ENCODE peak calls at places on chromosomes 12 and 14, in ten cellular contexts. K is A549, O is suprapubic skin, X is lower leg skin, N is heart left ventricle, R is uterus, Z is HepG2, B is K562, H is HCT116, A is Peyer's patch. J is an unnamed sample.

GRCh38 chr12:92089559-92089958 is 56.1 kb downstream of the BTG1 start:
- DNase-seq in K (no peak), O (no peak), X (no peak), N (no peak), R (no peak), Z (no peak), B (no peak), H (no peak), A (no peak), J (no peak)

GRCh38 chr12:47990351-47991105 is 13.7 kb downstream of the COL2A1 start:
- DNase-seq in K (no peak), O (peak), X (peak), N (no peak), R (no peak), Z (no peak), B (no peak), H (no peak), A (no peak), J (no peak)

GRCh38 chr12:4908694-4909396 is 860 bp upstream of the KCNA1 start:
- DNase-seq in K (no peak), O (no peak), X (no peak), N (no peak), R (no peak), Z (no peak), B (no peak), H (no peak), A (no peak), J (no peak)

GRCh38 chr14:59254911-59255545 is 66.6 kb downstream of the DAAM1 start:
- DNase-seq in K (no peak), O (peak), X (peak), N (peak), R (peak), Z (no peak), B (no peak), H (no peak), A (no peak), J (no peak)

GRCh38 chr14:68621400-68622365 is 171.2 kb downstream of the ZFP36L1 start:
- DNase-seq in K (no peak), O (peak), X (peak), N (peak), R (no peak), Z (no peak), B (no peak), H (no peak), A (no peak), J (no peak)

GRCh38 chr12:52356031-52356761 is 11.1 kb downstream of the KRT85 start:
- DNase-seq in K (no peak), O (no peak), X (peak), N (no peak), R (no peak), Z (no peak), B (no peak), H (no peak), A (no peak), J (no peak)

GRCh38 chr14:104680806-104681688 is 8.4 kb upstream of the INF2 start:
- DNase-seq in K (peak), O (peak), X (peak), N (peak), R (peak), Z (peak), B (no peak), H (no peak), A (peak), J (peak)

GRCh38 chr12:5887758-5888157 is 57.3 kb downstream of the ANO2 start:
- DNase-seq in K (no peak), O (no peak), X (no peak), N (no peak), R (no peak), Z (no peak), B (no peak), H (no peak), A (no peak), J (no peak)

GRCh38 chr14:32934891-32935633 is 3.6 kb upstream of the NPAS3 start:
- DNase-seq in K (no peak), O (no peak), X (peak), N (no peak), R (peak), Z (no peak), B (no peak), H (no peak), A (no peak), J (no peak)

GRCh38 chr12:2958432-2959193 is 584 bp upstream of the TEAD4 start:
- DNase-seq in K (peak), O (peak), X (no peak), N (peak), R (peak), Z (peak), B (peak), H (peak), A (peak), J (no peak)
- TF ChIP-seq POLR2A in K (peak), O (no peak), X (no peak), N (peak), R (no peak), Z (no peak), B (peak), H (no peak), A (no peak), J (no peak)

GRCh38 chr12:106973545-106973944 is 13.4 kb downstream of the MTERF2 start:
- DNase-seq in K (no peak), O (no peak), X (no peak), N (no peak), R (no peak), Z (no peak), B (no peak), H (no peak), A (no peak), J (no peak)

GRCh38 chr12:106976013-106976658 is 10.8 kb downstream of the MTERF2 start:
- DNase-seq in K (no peak), O (no peak), X (no peak), N (no peak), R (no peak), Z (peak), B (no peak), H (no peak), A (no peak), J (no peak)

GRCh38 chr12:106976668-106977067 is 10.3 kb downstream of the MTERF2 start:
- DNase-seq in K (no peak), O (no peak), X (no peak), N (no peak), R (no peak), Z (no peak), B (no peak), H (no peak), A (no peak), J (no peak)

GRCh38 chr12:106975098-106975497 is 11.8 kb downstream of the MTERF2 start:
- DNase-seq in K (no peak), O (no peak), X (no peak), N (no peak), R (no peak), Z (no peak), B (no peak), H (no peak), A (no peak), J (no peak)

DNA sequence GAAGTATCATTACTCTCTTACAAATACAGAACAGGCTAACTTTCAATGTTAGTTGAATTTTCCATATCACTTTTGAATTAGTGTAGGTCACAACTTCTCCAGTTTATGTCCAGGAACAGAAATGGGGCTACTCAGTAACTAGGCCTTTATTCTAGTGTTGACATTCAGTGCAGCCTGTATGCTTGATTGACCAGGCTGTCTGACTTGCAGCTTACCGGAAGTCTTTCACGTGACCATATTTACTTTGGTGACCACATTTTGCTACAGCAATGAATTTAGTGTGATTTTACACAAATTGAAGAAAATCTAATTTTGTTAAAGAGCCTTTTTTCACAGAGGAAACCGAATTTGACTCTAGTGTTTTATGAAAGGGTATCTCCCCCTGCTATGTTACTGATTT is 12.4 kb downstream of the MTERF2 start:
- DNase-seq in K (no peak), O (no peak), X (no peak), N (no peak), R (no peak), Z (peak), B (no peak), H (no peak), A (no peak), J (no peak)
- TF ChIP-seq POLR2A in K (no peak), O (no peak), X (no peak), N (no peak), R (no peak), Z (peak), B (no peak), H (no peak), A (no peak), J (no peak)

GRCh38 chr12:107093547-107094448 is at the start of gene CRY1:
- DNase-seq in K (peak), O (peak), X (peak), N (peak), R (peak), Z (peak), B (peak), H (peak), A (peak), J (peak)
- TF ChIP-seq POLR2A in K (peak), O (no peak), X (no peak), N (no peak), R (peak), Z (peak), B (peak), H (peak), A (no peak), J (peak)

GRCh38 chr12:131810672-131811071 is 17.5 kb upstream of the MMP17 start:
- DNase-seq in K (no peak), O (no peak), X (no peak), N (no peak), R (no peak), Z (no peak), B (no peak), H (no peak), A (no peak), J (no peak)
- TF ChIP-seq POLR2A in K (no peak), O (no peak), X (no peak), N (no peak), R (no peak), Z (no peak), B (no peak), H (no peak), A (no peak), J (no peak)

J was measured in erythroblast.